ENCODE peak calls at places on chromosomes 7 and 10, in four cellular contexts. N is glutamatergic neuron, B is KBM-7, F is NCI-H460. Q is an unnamed sample.

GRCh38 chr7:73749931-73750776 is 11.6 kb upstream of the ABHD11 start:
- DNase-seq in N (no peak), B (peak; percentile 91), F (no peak), Q (peak; percentile 87)

GRCh38 chr10:5775705-5776104 is 37.5 kb downstream of the GDI2 start:
- DNase-seq in N (no peak), B (no peak), F (no peak), Q (no peak)

GRCh38 chr7:53604201-53604600 is 568.8 kb downstream of the POM121L12 start:
- DNase-seq in N (no peak), B (no peak), F (no peak), Q (no peak)

GRCh38 chr7:96090756-96091155 is 231.1 kb downstream of the SLC25A13 start:
- DNase-seq in N (no peak), B (no peak), F (no peak), Q (no peak)

GRCh38 chr10:106401967-106402366 is 762.5 kb downstream of the SORCS1 start:
- DNase-seq in N (no peak), B (no peak), F (no peak), Q (no peak)

GRCh38 chr7:108104324-108104723 is 25.8 kb downstream of the LAMB4 start:
- DNase-seq in N (no peak), B (no peak), F (no peak), Q (peak; percentile 59)

GRCh38 chr7:13920053-13920697 is 69.3 kb downstream of the ETV1 start:
- DNase-seq in N (peak; percentile 63), B (no peak), F (peak; percentile 99), Q (no peak)

GRCh38 chr10:80409121-80409520 is 770 bp downstream of the PRXL2A start:
- DNase-seq in N (peak; percentile 30), B (no peak), F (no peak), Q (no peak)

GRCh38 chr7:140229591-140230516 is 53.1 kb upstream of the KDM7A start:
- DNase-seq in N (peak; percentile 52), B (peak; percentile 21), F (no peak), Q (no peak)

GRCh38 chr10:63390521-63390920 is 75.3 kb downstream of the JMJD1C start:
- DNase-seq in N (no peak), B (no peak), F (no peak), Q (no peak)

GRCh38 chr10:48449501-48450232 is 143.2 kb downstream of the MAPK8 start:
- DNase-seq in N (no peak), B (no peak), F (no peak), Q (no peak)

GRCh38 chr7:121020652-121021051 is 32.1 kb downstream of the CPED1 start:
- DNase-seq in N (no peak), B (no peak), F (peak; percentile 65), Q (peak; percentile 54)

GRCh38 chr7:101688995-101689907 is 60.2 kb upstream of the MYL10 start:
- DNase-seq in N (no peak), B (no peak), F (no peak), Q (no peak)

GRCh38 chr7:156582591-156583123 is 57.9 kb upstream of the RNF32 start:
- DNase-seq in N (no peak), B (no peak), F (no peak), Q (peak; percentile 46)

GRCh38 chr10:70197235-70197952 is 27.1 kb upstream of the SAR1A start:
- DNase-seq in N (no peak), B (no peak), F (no peak), Q (peak; percentile 30)

GRCh38 chr7:108118959-108119358 is 11.2 kb downstream of the LAMB4 start:
- DNase-seq in N (no peak), B (no peak), F (no peak), Q (no peak)

GRCh38 chr10:20879136-20879535 is 18.0 kb downstream of the NEBL start:
- DNase-seq in N (no peak), B (no peak), F (no peak), Q (no peak)

GRCh38 chr7:54738737-54739136 is 20.3 kb downstream of the SEC61G start:
- DNase-seq in N (no peak), B (no peak), F (no peak), Q (no peak)

GRCh38 chr10:6348091-6348862 is 145.5 kb downstream of the PFKFB3 start:
- DNase-seq in N (no peak), B (peak; percentile 98), F (no peak), Q (peak; percentile 93)